ENCODE peak calls at places on chromosomes 2 and 18, in four cellular contexts. O, Z, R and G are unnamed samples.

GRCh38 chr18:62952807-62953206 is 237.5 kb downstream of the PHLPP1 start:
- DNase-seq in R (no peak), O (no peak), Z (no peak), G (no peak)

GRCh38 chr2:72955188-72956049 is 38.1 kb downstream of the EMX1 start:
- DNase-seq in O (no peak), R (no peak), Z (no peak), G (no peak)

GRCh38 chr2:217935901-217936684 is 66.7 kb downstream of the TNS1 start:
- DNase-seq in R (peak), Z (no peak), O (no peak), G (no peak)

GRCh38 chr18:2857491-2858063 is 10.8 kb downstream of the EMILIN2 start:
- DNase-seq in Z (no peak), O (no peak), R (peak), G (no peak)

GRCh38 chr18:9855686-9856085 is 30.1 kb upstream of the TXNDC2 start:
- DNase-seq in Z (no peak), R (no peak), O (no peak), G (no peak)

GRCh38 chr2:181457121-181457740 is at the start of gene ITGA4:
- DNase-seq in R (peak), Z (peak), O (peak), G (peak)

GRCh38 chr2:181183878-181184553 is 203.6 kb downstream of the UBE2E3 start:
- DNase-seq in O (peak), R (no peak), Z (no peak), G (peak)

GRCh38 chr18:60322591-60322990 is 50.0 kb downstream of the MC4R start:
- DNase-seq in R (no peak), Z (no peak), O (no peak), G (no peak)

GRCh38 chr2:167937403-167937802 is 310.0 kb downstream of the STK39 start:
- DNase-seq in R (no peak), O (no peak), Z (no peak), G (no peak)

GRCh38 chr2:46717733-46718121 is 197.9 kb downstream of the MCFD2 start:
- DNase-seq in O (no peak), Z (no peak), R (no peak), G (no peak)

GRCh38 chr2:188966728-188967127 is 7.4 kb upstream of the COL3A1 start:
- DNase-seq in Z (no peak), R (no peak), O (no peak), G (no peak)

GRCh38 chr2:54208364-54209240 is 47.4 kb downstream of the TSPYL6 start:
- DNase-seq in Z (no peak), R (peak), O (no peak), G (no peak)

GRCh38 chr18:31218671-31219383 is 56.2 kb upstream of the DSC1 start:
- DNase-seq in O (no peak), Z (no peak), R (no peak), G (no peak)

GRCh38 chr2:36193680-36194079 is 161.9 kb upstream of the CRIM1 start:
- DNase-seq in O (no peak), Z (no peak), R (no peak), G (no peak)

GRCh38 chr2:113219889-113220641 is 46.3 kb downstream of the PSD4 start:
- DNase-seq in R (peak), Z (no peak), O (no peak), G (no peak)

GRCh38 chr2:161067846-161068245 is 92.4 kb upstream of the TANK start:
- DNase-seq in Z (no peak), R (no peak), O (no peak), G (no peak)